ENCODE peak calls at places on chromosomes 13 and 19, in eight cellular contexts. X is body of pancreas; W is EL; E is effector CD4-positive, alpha-beta T cell; M is NCI-H1048; B is mucosa of gallbladder; O is activated naive CD4-positive, alpha-beta T cell; F is stimulated activated CD4-positive, alpha-beta T cell treated with anti-CD3 and anti-CD28 coated beads, Interleukin-1b, Interleukin-23, amount 100 ng/mL, for 1 hour. Z is an unnamed sample.

GRCh38 chr13:74200081-74200480 is 65.9 kb upstream of the KLF12 start:
- DNase-seq in X (no peak), B (no peak), M (no peak), W (peak; percentile 78), E (no peak), O (no peak), F (no peak), Z (no peak)

GRCh38 chr13:34143637-34144036 is 325.7 kb downstream of the RFC3 start:
- DNase-seq in F (no peak), X (no peak), O (no peak), W (no peak), E (no peak), B (no peak), M (no peak), Z (no peak)

GRCh38 chr13:110422913-110423688 is 116.0 kb downstream of the COL4A2 start:
- DNase-seq in M (no peak), W (peak; percentile 30), X (no peak), F (no peak), O (no peak), B (no peak), E (no peak), Z (no peak)

GRCh38 chr13:76928456-76928855 is 19.9 kb upstream of the ACOD1 start:
- DNase-seq in F (no peak), O (no peak), W (no peak), M (no peak), B (no peak), E (no peak), X (no peak), Z (no peak)

GRCh38 chr13:113958373-113958772 is 15.5 kb downstream of the C13orf46 start:
- DNase-seq in X (no peak), F (no peak), B (no peak), W (no peak), E (no peak), M (no peak), O (no peak), Z (no peak)

GRCh38 chr13:93039131-93039530 is 187.5 kb upstream of the GPC6 start:
- DNase-seq in M (no peak), B (no peak), W (peak; percentile 5), X (no peak), F (no peak), O (no peak), E (no peak), Z (no peak)

GRCh38 chr13:51235756-51236564 is 13.8 kb downstream of the FAM124A start:
- DNase-seq in F (no peak), M (no peak), B (no peak), X (no peak), E (no peak), O (no peak), W (no peak), Z (no peak)

GRCh38 chr19:51010066-51010795 is 8.8 kb upstream of the KLK8 start:
- DNase-seq in M (no peak), W (no peak), O (no peak), X (no peak), B (no peak), E (no peak), F (no peak), Z (no peak)

GRCh38 chr19:46812898-46813569 is 24.6 kb upstream of the SLC1A5 start:
- DNase-seq in F (no peak), W (no peak), O (no peak), B (no peak), E (no peak), X (no peak), M (no peak), Z (no peak)